ENCODE peak calls at places on chromosomes 16 and 17, in nine cellular contexts. Q, M, P, O, G, H, S, D and V are unnamed samples.

GRCh38 chr17:8629371-8630226 is 926 bp downstream of the MYH10 start:
- DNase-seq in S (peak), O (no peak), D (peak), P (no peak), G (no peak), H (peak), M (peak), Q (peak), V (peak)

GRCh38 chr17:1315891-1316403 is 36.5 kb downstream of the TRARG1 start:
- DNase-seq in Q (no peak), D (no peak), P (no peak), O (no peak), H (no peak), M (no peak), S (no peak), G (no peak), V (no peak)

GRCh38 chr17:45223541-45224528 is 2.1 kb downstream of the FMNL1 start:
- DNase-seq in S (no peak), D (no peak), G (no peak), M (no peak), P (no peak), Q (no peak), H (no peak), O (no peak), V (peak)

GRCh38 chr17:21357281-21357680 is 18.9 kb upstream of the KCNJ12 start:
- DNase-seq in O (no peak), Q (no peak), M (no peak), P (no peak), D (no peak), H (no peak), S (no peak), G (no peak), V (no peak)

GRCh38 chr17:3710951-3711383 is 12.7 kb upstream of the HASPIN start:
- DNase-seq in Q (no peak), D (no peak), H (no peak), S (no peak), P (no peak), G (no peak), M (peak), O (peak), V (peak)

GRCh38 chr16:81536648-81537047 is 92.0 kb downstream of the CMIP start:
- DNase-seq in O (no peak), G (no peak), H (no peak), P (no peak), Q (no peak), S (no peak), D (no peak), M (no peak), V (no peak)

GRCh38 chr17:49252148-49252682 is 21.6 kb upstream of the PHOSPHO1 start:
- DNase-seq in P (no peak), G (no peak), D (peak), M (no peak), O (no peak), H (peak), Q (no peak), S (no peak), V (no peak)

GRCh38 chr16:69847643-69848042 is 85.5 kb downstream of the WWP2 start:
- DNase-seq in D (no peak), S (no peak), P (no peak), Q (no peak), H (no peak), M (no peak), G (no peak), O (no peak), V (no peak)

GRCh38 chr16:19396555-19397011 is 21.1 kb upstream of the TMC5 start:
- DNase-seq in P (no peak), D (peak), G (no peak), M (no peak), O (no peak), Q (no peak), H (peak), S (peak), V (no peak)

GRCh38 chr17:73293480-73293911 is 18.3 kb downstream of the CDC42EP4 start:
- DNase-seq in D (peak), Q (peak), H (peak), S (no peak), M (no peak), O (peak), P (peak), G (peak), V (no peak)

GRCh38 chr16:8868272-8869211 is at the start of gene CARHSP1:
- DNase-seq in P (peak), Q (peak), H (peak), S (peak), M (peak), G (peak), D (peak), O (peak), V (peak)

GRCh38 chr16:8866118-8866883 is 2.5 kb downstream of the CARHSP1 start:
- DNase-seq in P (no peak), D (no peak), G (no peak), S (no peak), Q (peak), O (no peak), H (peak), M (no peak), V (no peak)

GRCh38 chr16:8867483-8868271 is 1.1 kb downstream of the CARHSP1 start:
- DNase-seq in Q (peak), S (no peak), G (peak), H (peak), D (no peak), M (peak), O (no peak), P (no peak), V (no peak)

GRCh38 chr16:8865145-8865882 is 3.5 kb downstream of the CARHSP1 start:
- DNase-seq in O (no peak), D (no peak), H (peak), M (no peak), G (no peak), S (no peak), P (no peak), Q (no peak), V (no peak)

GRCh38 chr16:8866884-8867482 is 1.8 kb downstream of the CARHSP1 start:
- DNase-seq in M (peak), P (no peak), S (no peak), Q (no peak), G (no peak), H (peak), O (no peak), D (no peak), V (no peak)
- TF ChIP-seq POLR2A in M (no peak), P (no peak), S (no peak), Q (no peak), G (no peak), H (no peak), O (no peak), D (no peak), V (peak)

GRCh38 chr16:66548068-66548467 is 1.9 kb downstream of the TK2 start:
- DNase-seq in O (no peak), Q (no peak), M (no peak), S (no peak), H (no peak), P (no peak), G (no peak), D (no peak), V (no peak)

GRCh38 chr16:66548868-66549267 is 1.1 kb downstream of the TK2 start:
- DNase-seq in O (no peak), Q (no peak), S (no peak), M (no peak), G (no peak), H (no peak), P (no peak), D (no peak), V (no peak)

GRCh38 chr16:66547101-66547989 is 2.6 kb downstream of the TK2 start:
- DNase-seq in P (no peak), M (no peak), S (no peak), Q (no peak), H (no peak), G (no peak), D (no peak), O (no peak), V (no peak)

GRCh38 chr16:66551362-66551761 is 1.0 kb upstream of the CKLF start:
- DNase-seq in D (peak), M (peak), H (no peak), Q (no peak), P (peak), O (peak), G (no peak), S (no peak), V (no peak)

DNA sequence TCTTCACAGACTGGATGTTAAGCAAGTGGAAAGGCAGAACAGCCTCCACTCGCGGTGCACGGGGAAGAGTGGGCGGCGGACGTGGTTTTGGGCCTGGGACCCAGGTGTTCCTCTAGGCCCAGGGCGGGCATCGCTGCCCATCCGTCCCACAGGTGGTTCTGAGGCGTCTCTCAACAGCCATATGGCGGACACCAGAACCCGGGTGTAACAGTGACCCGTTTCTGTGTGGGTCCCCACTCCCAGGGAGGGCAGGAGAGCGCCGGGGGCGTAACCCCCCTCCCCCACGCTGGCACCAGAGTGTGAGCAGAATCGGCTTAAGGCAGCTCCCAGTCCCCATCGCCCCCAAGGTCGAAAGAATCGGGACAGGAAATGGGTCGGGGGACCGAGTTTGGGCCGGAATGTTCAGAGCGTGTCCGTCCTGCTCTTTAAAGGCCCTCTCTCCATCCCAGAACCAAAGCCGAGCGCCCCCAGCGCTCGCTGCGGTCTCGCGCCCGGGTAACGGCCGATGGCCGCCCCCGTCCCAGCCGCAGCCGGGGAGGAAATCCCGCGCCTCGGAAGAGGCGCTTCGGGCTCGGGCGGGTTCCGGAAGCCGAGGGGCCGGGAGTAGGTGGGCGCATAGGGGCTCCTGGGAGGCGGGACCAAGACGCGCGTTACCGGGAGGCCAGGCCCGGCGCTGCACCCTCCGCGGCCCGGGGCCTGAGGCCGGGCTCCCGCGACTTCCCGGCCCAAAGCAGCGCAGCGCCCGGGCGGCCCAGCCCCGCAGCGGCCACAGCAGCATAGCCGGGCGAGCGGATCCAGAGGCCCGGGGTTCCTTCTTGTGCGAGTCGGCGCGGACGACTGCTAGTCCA is at the start of gene TK2:
- DNase-seq in G (peak), S (no peak), Q (peak), P (no peak), O (peak), H (peak), D (no peak), M (peak), V (peak)
- TF ChIP-seq POLR2A in G (peak), S (no peak), Q (no peak), P (no peak), O (peak), H (peak), D (peak), M (peak), V (peak)

GRCh38 chr17:42277342-42277712 is 1.1 kb upstream of the STAT5B start:
- DNase-seq in H (no peak), Q (no peak), M (no peak), D (no peak), S (no peak), P (no peak), O (no peak), G (no peak), V (no peak)

GRCh38 chr17:42276609-42277341 is 584 bp upstream of the STAT5B start:
- DNase-seq in M (peak), D (peak), P (no peak), O (peak), G (peak), H (peak), Q (peak), S (peak), V (no peak)

GRCh38 chr17:42275527-42276358 is 448 bp downstream of the STAT5B start:
- DNase-seq in P (no peak), S (no peak), Q (peak), O (peak), M (peak), D (no peak), H (peak), G (no peak), V (no peak)

GRCh38 chr17:42274812-42275526 is 1.2 kb downstream of the STAT5B start:
- DNase-seq in Q (peak), P (no peak), S (no peak), O (no peak), M (no peak), D (no peak), G (no peak), H (peak), V (no peak)

GRCh38 chr17:42276359-42276608 is at the start of gene STAT5B:
- DNase-seq in S (no peak), P (no peak), O (peak), H (peak), Q (peak), D (peak), G (peak), M (peak), V (peak)
- TF ChIP-seq POLR2A in S (no peak), P (peak), O (no peak), H (peak), Q (no peak), D (peak), G (peak), M (no peak), V (peak)

GRCh38 chr17:67993153-67993997 is 2.9 kb downstream of the C17orf58 start:
- DNase-seq in D (peak), M (peak), P (peak), H (peak), S (peak), G (peak), O (peak), Q (peak), V (peak)
- TF ChIP-seq POLR2A in D (peak), M (no peak), P (peak), H (peak), S (no peak), G (peak), O (peak), Q (no peak), V (peak)